ENCODE peak calls at places on chromosomes 7 and 10, in eight cellular contexts. One of them, this sample, is unnamed. For H3K36me3 and H3K9me3, the result is how much of the 10 kb centered on the place peaks cover.

GRCh38 chr7:47444376-47445098 is 137.4 kb downstream of the TNS3 start:
- DNase-seq in esophagus squamous epithelium: no peak
- DNase-seq in heart right ventricle: no peak
- DNase-seq in uterus: no peak
- DNase-seq in IMR-90: no peak
- DNase-seq in CD8-positive, alpha-beta memory T cell: no peak
- DNase-seq in pancreas: no peak
- DNase-seq in stomach: no peak
- DNase-seq in this sample: no peak

GRCh38 chr10:71135276-71135675 is 77.1 kb upstream of the UNC5B start:
- DNase-seq in esophagus squamous epithelium: no peak
- DNase-seq in heart right ventricle: no peak
- DNase-seq in uterus: no peak
- DNase-seq in IMR-90: no peak
- DNase-seq in CD8-positive, alpha-beta memory T cell: no peak
- DNase-seq in pancreas: no peak
- DNase-seq in stomach: no peak
- DNase-seq in this sample: no peak

GRCh38 chr7:130142654-130143333 is 62.4 kb downstream of the TMEM209 start:
- DNase-seq in esophagus squamous epithelium: no peak
- DNase-seq in heart right ventricle: no peak
- DNase-seq in uterus: no peak
- DNase-seq in IMR-90: no peak
- DNase-seq in CD8-positive, alpha-beta memory T cell: no peak
- DNase-seq in pancreas: no peak
- DNase-seq in stomach: no peak
- DNase-seq in this sample: no peak

GRCh38 chr10:132712698-132713232 is 73.2 kb downstream of the NKX6-2 start:
- DNase-seq in esophagus squamous epithelium: no peak
- DNase-seq in heart right ventricle: peak
- DNase-seq in uterus: no peak
- DNase-seq in IMR-90: no peak
- DNase-seq in CD8-positive, alpha-beta memory T cell: no peak
- DNase-seq in pancreas: no peak
- DNase-seq in stomach: no peak
- DNase-seq in this sample: no peak

GRCh38 chr10:117284726-117285494 is 44.0 kb downstream of the SLC18A2 start:
- DNase-seq in esophagus squamous epithelium: no peak
- DNase-seq in heart right ventricle: no peak
- DNase-seq in uterus: no peak
- DNase-seq in IMR-90: no peak
- DNase-seq in CD8-positive, alpha-beta memory T cell: no peak
- DNase-seq in pancreas: no peak
- DNase-seq in stomach: no peak
- DNase-seq in this sample: no peak

GRCh38 chr10:122051609-122052385 is 62.8 kb downstream of the TACC2 start:
- DNase-seq in esophagus squamous epithelium: no peak
- DNase-seq in heart right ventricle: peak
- DNase-seq in uterus: peak
- DNase-seq in IMR-90: peak
- DNase-seq in CD8-positive, alpha-beta memory T cell: no peak
- DNase-seq in pancreas: peak
- DNase-seq in stomach: peak
- DNase-seq in this sample: peak

GRCh38 chr10:116742367-116743265 is at the start of gene HSPA12A:
- DNase-seq in esophagus squamous epithelium: no peak
- DNase-seq in heart right ventricle: peak
- DNase-seq in uterus: peak
- DNase-seq in IMR-90: peak
- DNase-seq in CD8-positive, alpha-beta memory T cell: peak
- DNase-seq in pancreas: peak
- DNase-seq in stomach: peak
- DNase-seq in this sample: peak

GRCh38 chr7:24227603-24228359 is 56.2 kb upstream of the NPY start:
- DNase-seq in esophagus squamous epithelium: no peak
- DNase-seq in heart right ventricle: no peak
- DNase-seq in uterus: no peak
- DNase-seq in IMR-90: no peak
- DNase-seq in CD8-positive, alpha-beta memory T cell: no peak
- DNase-seq in pancreas: no peak
- DNase-seq in stomach: no peak
- DNase-seq in this sample: no peak

GRCh38 chr10:32956365-32957197 is 1.4 kb downstream of the ITGB1 start:
- DNase-seq in esophagus squamous epithelium: no peak
- DNase-seq in heart right ventricle: no peak
- DNase-seq in uterus: no peak
- DNase-seq in IMR-90: no peak
- DNase-seq in CD8-positive, alpha-beta memory T cell: no peak
- DNase-seq in pancreas: no peak
- DNase-seq in stomach: no peak
- DNase-seq in this sample: no peak

GRCh38 chr10:96746503-96746902 is 26.2 kb upstream of the PIK3AP1 start:
- DNase-seq in esophagus squamous epithelium: no peak
- DNase-seq in heart right ventricle: no peak
- DNase-seq in uterus: no peak
- DNase-seq in IMR-90: peak
- DNase-seq in CD8-positive, alpha-beta memory T cell: no peak
- DNase-seq in pancreas: no peak
- DNase-seq in stomach: no peak
- DNase-seq in this sample: no peak

GRCh38 chr10:62734781-62735463 is 69.6 kb upstream of the ADO start:
- DNase-seq in esophagus squamous epithelium: no peak
- DNase-seq in heart right ventricle: no peak
- DNase-seq in uterus: no peak
- DNase-seq in IMR-90: no peak
- DNase-seq in CD8-positive, alpha-beta memory T cell: no peak
- DNase-seq in pancreas: no peak
- DNase-seq in stomach: no peak
- DNase-seq in this sample: no peak

GRCh38 chr7:139661875-139662274 is 115.9 kb downstream of the HIPK2 start:
- DNase-seq in esophagus squamous epithelium: no peak
- DNase-seq in heart right ventricle: no peak
- DNase-seq in uterus: no peak
- DNase-seq in IMR-90: no peak
- DNase-seq in CD8-positive, alpha-beta memory T cell: no peak
- DNase-seq in pancreas: no peak
- DNase-seq in stomach: no peak
- DNase-seq in this sample: no peak

GRCh38 chr10:15321431-15322321 is 49.4 kb downstream of the FAM171A1 start:
- DNase-seq in esophagus squamous epithelium: no peak
- DNase-seq in heart right ventricle: peak
- DNase-seq in uterus: no peak
- DNase-seq in IMR-90: peak
- DNase-seq in CD8-positive, alpha-beta memory T cell: no peak
- DNase-seq in pancreas: peak
- DNase-seq in stomach: no peak
- DNase-seq in this sample: peak

DNA sequence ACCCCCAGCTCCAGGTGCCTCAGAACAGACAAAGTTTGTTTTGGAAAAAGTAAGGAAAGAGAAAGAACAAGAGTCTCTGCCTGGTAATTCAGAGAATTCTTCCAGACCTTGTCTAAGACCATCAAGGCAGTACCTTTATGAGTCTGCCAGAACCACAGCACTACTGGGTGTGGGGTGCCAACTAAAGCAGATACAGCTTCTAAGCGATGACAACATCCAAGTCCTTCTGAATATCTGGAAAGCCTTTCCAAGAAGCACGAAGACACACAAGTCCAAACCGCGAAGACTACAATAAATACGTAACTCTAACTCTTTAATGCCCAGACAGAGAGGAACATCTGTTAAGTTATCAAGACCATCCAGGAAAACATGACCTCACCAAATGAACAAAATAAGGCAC is 94.3 kb downstream of the SIRT1 start:
- DNase-seq in esophagus squamous epithelium: no peak
- DNase-seq in heart right ventricle: no peak
- DNase-seq in uterus: no peak
- DNase-seq in IMR-90: no peak
- DNase-seq in CD8-positive, alpha-beta memory T cell: no peak
- DNase-seq in pancreas: no peak
- DNase-seq in stomach: no peak
- DNase-seq in this sample: peak
- H3K36me3 ChIP-seq in esophagus squamous epithelium: half or more
- H3K36me3 ChIP-seq in heart right ventricle: under half
- H3K36me3 ChIP-seq in uterus: under half
- H3K36me3 ChIP-seq in IMR-90: under half
- H3K36me3 ChIP-seq in CD8-positive, alpha-beta memory T cell: under half
- H3K36me3 ChIP-seq in pancreas: under half
- H3K36me3 ChIP-seq in stomach: half or more
- H3K36me3 ChIP-seq in this sample: half or more

GRCh38 chr7:155609185-155609584 is 35.3 kb upstream of the RBM33 start:
- DNase-seq in esophagus squamous epithelium: no peak
- DNase-seq in heart right ventricle: no peak
- DNase-seq in uterus: no peak
- DNase-seq in IMR-90: no peak
- DNase-seq in CD8-positive, alpha-beta memory T cell: no peak
- DNase-seq in pancreas: no peak
- DNase-seq in stomach: no peak
- DNase-seq in this sample: no peak
- H3K9me3 ChIP-seq in esophagus squamous epithelium: under half
- H3K9me3 ChIP-seq in heart right ventricle: under half
- H3K9me3 ChIP-seq in uterus: under half
- H3K9me3 ChIP-seq in IMR-90: under half
- H3K9me3 ChIP-seq in CD8-positive, alpha-beta memory T cell: under half
- H3K9me3 ChIP-seq in pancreas: under half
- H3K9me3 ChIP-seq in stomach: under half
- H3K9me3 ChIP-seq in this sample: under half

GRCh38 chr7:106938803-106939202 is 73.7 kb downstream of the PIK3CG start:
- DNase-seq in esophagus squamous epithelium: no peak
- DNase-seq in heart right ventricle: no peak
- DNase-seq in uterus: no peak
- DNase-seq in IMR-90: no peak
- DNase-seq in CD8-positive, alpha-beta memory T cell: no peak
- DNase-seq in pancreas: no peak
- DNase-seq in stomach: no peak
- DNase-seq in this sample: no peak
- H3K36me3 ChIP-seq in esophagus squamous epithelium: under half
- H3K36me3 ChIP-seq in heart right ventricle: under half
- H3K36me3 ChIP-seq in uterus: under half
- H3K36me3 ChIP-seq in IMR-90: under half
- H3K36me3 ChIP-seq in CD8-positive, alpha-beta memory T cell: under half
- H3K36me3 ChIP-seq in pancreas: under half
- H3K36me3 ChIP-seq in stomach: under half
- H3K36me3 ChIP-seq in this sample: under half

GRCh38 chr7:4239991-4240812 is 441.9 kb upstream of the FOXK1 start:
- DNase-seq in esophagus squamous epithelium: no peak
- DNase-seq in heart right ventricle: no peak
- DNase-seq in uterus: no peak
- DNase-seq in IMR-90: no peak
- DNase-seq in CD8-positive, alpha-beta memory T cell: no peak
- DNase-seq in pancreas: no peak
- DNase-seq in stomach: no peak
- DNase-seq in this sample: no peak
- H3K9me3 ChIP-seq in esophagus squamous epithelium: under half
- H3K9me3 ChIP-seq in heart right ventricle: under half
- H3K9me3 ChIP-seq in uterus: under half
- H3K9me3 ChIP-seq in IMR-90: under half
- H3K9me3 ChIP-seq in CD8-positive, alpha-beta memory T cell: under half
- H3K9me3 ChIP-seq in pancreas: under half
- H3K9me3 ChIP-seq in stomach: under half
- H3K9me3 ChIP-seq in this sample: under half

GRCh38 chr7:88218428-88218745 is 1.5 kb downstream of the SRI start:
- DNase-seq in esophagus squamous epithelium: no peak
- DNase-seq in heart right ventricle: no peak
- DNase-seq in uterus: no peak
- DNase-seq in IMR-90: no peak
- DNase-seq in CD8-positive, alpha-beta memory T cell: no peak
- DNase-seq in pancreas: no peak
- DNase-seq in stomach: no peak
- DNase-seq in this sample: no peak

GRCh38 chr7:88217675-88218427 is 2.0 kb downstream of the SRI start:
- DNase-seq in esophagus squamous epithelium: no peak
- DNase-seq in heart right ventricle: no peak
- DNase-seq in uterus: no peak
- DNase-seq in IMR-90: no peak
- DNase-seq in CD8-positive, alpha-beta memory T cell: no peak
- DNase-seq in pancreas: no peak
- DNase-seq in stomach: no peak
- DNase-seq in this sample: no peak

GRCh38 chr7:88214456-88214855 is 5.4 kb downstream of the SRI start:
- DNase-seq in esophagus squamous epithelium: no peak
- DNase-seq in heart right ventricle: no peak
- DNase-seq in uterus: no peak
- DNase-seq in IMR-90: no peak
- DNase-seq in CD8-positive, alpha-beta memory T cell: no peak
- DNase-seq in pancreas: no peak
- DNase-seq in stomach: no peak
- DNase-seq in this sample: no peak

GRCh38 chr7:88215295-88215694 is 4.5 kb downstream of the SRI start:
- DNase-seq in esophagus squamous epithelium: no peak
- DNase-seq in heart right ventricle: no peak
- DNase-seq in uterus: no peak
- DNase-seq in IMR-90: no peak
- DNase-seq in CD8-positive, alpha-beta memory T cell: no peak
- DNase-seq in pancreas: no peak
- DNase-seq in stomach: no peak
- DNase-seq in this sample: no peak

GRCh38 chr7:88216276-88216675 is 3.6 kb downstream of the SRI start:
- DNase-seq in esophagus squamous epithelium: no peak
- DNase-seq in heart right ventricle: no peak
- DNase-seq in uterus: no peak
- DNase-seq in IMR-90: no peak
- DNase-seq in CD8-positive, alpha-beta memory T cell: no peak
- DNase-seq in pancreas: no peak
- DNase-seq in stomach: no peak
- DNase-seq in this sample: no peak
- H3K36me3 ChIP-seq in esophagus squamous epithelium: half or more
- H3K36me3 ChIP-seq in heart right ventricle: under half
- H3K36me3 ChIP-seq in uterus: under half
- H3K36me3 ChIP-seq in IMR-90: under half
- H3K36me3 ChIP-seq in CD8-positive, alpha-beta memory T cell: under half
- H3K36me3 ChIP-seq in pancreas: under half
- H3K36me3 ChIP-seq in stomach: half or more
- H3K36me3 ChIP-seq in this sample: under half

DNA sequence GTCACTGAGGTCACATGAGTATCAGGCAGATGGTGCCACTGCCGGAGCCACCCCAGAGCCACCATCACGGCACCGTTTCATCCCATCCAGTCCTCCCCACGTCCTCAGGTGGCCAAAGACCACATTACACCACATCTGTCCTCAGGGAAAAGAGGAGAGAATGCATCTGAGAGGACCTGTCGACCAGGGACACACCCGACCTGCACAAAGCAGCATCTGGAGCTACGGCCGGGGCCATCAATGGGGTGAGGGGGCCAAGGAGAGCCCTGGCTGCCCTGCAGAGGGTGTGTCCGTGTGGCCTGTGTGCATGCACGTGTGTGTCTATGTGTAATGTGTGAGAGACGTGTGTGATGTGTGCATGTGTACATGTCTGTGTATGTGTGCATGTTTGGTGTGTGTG is 480.6 kb downstream of the DNAJB6 start:
- DNase-seq in esophagus squamous epithelium: no peak
- DNase-seq in heart right ventricle: no peak
- DNase-seq in uterus: no peak
- DNase-seq in IMR-90: no peak
- DNase-seq in CD8-positive, alpha-beta memory T cell: no peak
- DNase-seq in pancreas: no peak
- DNase-seq in stomach: no peak
- DNase-seq in this sample: no peak
- H3K9me3 ChIP-seq in esophagus squamous epithelium: under half
- H3K9me3 ChIP-seq in heart right ventricle: under half
- H3K9me3 ChIP-seq in uterus: under half
- H3K9me3 ChIP-seq in IMR-90: half or more
- H3K9me3 ChIP-seq in CD8-positive, alpha-beta memory T cell: under half
- H3K9me3 ChIP-seq in pancreas: under half
- H3K9me3 ChIP-seq in stomach: under half
- H3K9me3 ChIP-seq in this sample: under half